ENCODE peak calls at places on chromosomes 1 and 21, in four cellular contexts. D is heart left ventricle, P is K562, V is endothelial cell of umbilical vein. O is an unnamed sample. For H3K36me3, the result is how much of the 10 kb centered on the place peaks cover.

GRCh38 chr1:155481761-155482160 is 80.8 kb downstream of the ASH1L start:
- DNase-seq in D (no peak), P (no peak), V (no peak), O (no peak)

GRCh38 chr1:201025571-201026002 is 2.1 kb upstream of the KIF21B start:
- DNase-seq in D (no peak), P (peak), V (peak), O (no peak)

GRCh38 chr1:92943515-92943873 is 17.8 kb downstream of the DIPK1A start:
- DNase-seq in D (no peak), P (no peak), V (no peak), O (no peak)

GRCh38 chr1:52520149-52520548 is 32.7 kb downstream of the TUT4 start:
- DNase-seq in D (no peak), P (no peak), V (no peak), O (no peak)

GRCh38 chr21:46099476-46099875 is 1.6 kb downstream of the COL6A2 start:
- DNase-seq in D (peak), P (peak), V (no peak), O (peak)

GRCh38 chr21:32844653-32845443 is 73.3 kb upstream of the PAXBP1 start:
- DNase-seq in D (no peak), P (no peak), V (no peak), O (peak)

GRCh38 chr1:164728719-164729118 is 169.7 kb downstream of the PBX1 start:
- DNase-seq in D (no peak), P (no peak), V (no peak), O (no peak)

GRCh38 chr1:109793486-109794318 is 30.0 kb upstream of the EPS8L3 start:
- DNase-seq in D (peak), P (peak), V (peak), O (no peak)

GRCh38 chr1:200237066-200237465 is 172.8 kb downstream of the ZNF281 start:
- DNase-seq in D (no peak), P (no peak), V (no peak), O (no peak)

GRCh38 chr1:44472614-44473262 is 67.7 kb downstream of the RNF220 start:
- DNase-seq in D (no peak), P (no peak), V (peak), O (no peak)

GRCh38 chr1:36664564-36665287 is 182.0 kb upstream of the CSF3R start:
- DNase-seq in D (no peak), P (no peak), V (no peak), O (no peak)

GRCh38 chr1:155082301-155082940 is 3.8 kb downstream of the EFNA3 start:
- DNase-seq in D (no peak), P (no peak), V (no peak), O (no peak)

GRCh38 chr1:33606272-33606671 is 133.8 kb downstream of the ZSCAN20 start:
- DNase-seq in D (peak), P (no peak), V (no peak), O (no peak)

GRCh38 chr21:37073417-37074194 is 552 bp downstream of the TTC3 start:
- DNase-seq in D (peak), P (peak), V (peak), O (no peak)

GRCh38 chr1:196070940-196071339 is 537.3 kb downstream of the KCNT2 start:
- DNase-seq in D (no peak), P (no peak), V (no peak), O (no peak)

GRCh38 chr1:43582162-43582566 is 51.5 kb downstream of the PTPRF start:
- DNase-seq in D (no peak), P (peak), V (peak), O (no peak)

GRCh38 chr1:101240041-101240430 is 3.2 kb downstream of the S1PR1 start:
- DNase-seq in D (peak), P (no peak), V (peak), O (no peak)

GRCh38 chr1:151238467-151238739 is 16.1 kb upstream of the PSMD4 start:
- DNase-seq in D (no peak), P (no peak), V (no peak), O (no peak)

GRCh38 chr1:27361044-27361402 is 5.7 kb downstream of the MAP3K6 start:
- DNase-seq in D (no peak), P (no peak), V (no peak), O (no peak)

GRCh38 chr1:150560576-150560975 is 11.4 kb downstream of the ADAMTSL4 start:
- DNase-seq in D (no peak), P (no peak), V (no peak), O (no peak)

GRCh38 chr21:35438643-35439404 is 389.7 kb upstream of the RUNX1 start:
- DNase-seq in D (no peak), P (no peak), V (no peak), O (no peak)

GRCh38 chr1:227427411-227427810 is 109.1 kb upstream of the CDC42BPA start:
- DNase-seq in D (no peak), P (no peak), V (no peak), O (no peak)

GRCh38 chr21:45580576-45581321 is 38.5 kb upstream of the SLC19A1 start:
- DNase-seq in D (no peak), P (no peak), V (no peak), O (no peak)

GRCh38 chr1:7592120-7592798 is 178.8 kb upstream of the VAMP3 start:
- DNase-seq in D (no peak), P (no peak), V (no peak), O (no peak)

GRCh38 chr1:3244539-3245315 is 175.7 kb downstream of the PRDM16 start:
- DNase-seq in D (no peak), P (no peak), V (no peak), O (no peak)

GRCh38 chr1:98181041-98181764 is 260.4 kb upstream of the DPYD start:
- DNase-seq in D (no peak), P (no peak), V (no peak), O (no peak)

GRCh38 chr1:115830963-115831362 is 10.0 kb downstream of the NHLH2 start:
- DNase-seq in D (no peak), P (no peak), V (no peak), O (no peak)

GRCh38 chr1:211589782-211590721 is 11.1 kb upstream of the SLC30A1 start:
- DNase-seq in D (peak), P (no peak), V (no peak), O (peak)

GRCh38 chr21:16709866-16710550 is 802.8 kb upstream of the CXADR start:
- DNase-seq in D (no peak), P (no peak), V (no peak), O (no peak)

GRCh38 chr1:203025721-203026665 is at the start of gene PPFIA4:
- DNase-seq in D (peak), P (peak), V (peak), O (peak)

GRCh38 chr1:100347009-100347966 is 5.0 kb upstream of the CDC14A start:
- DNase-seq in D (no peak), P (peak), V (peak), O (no peak)

GRCh38 chr1:74570797-74571492 is 58.5 kb upstream of the LRRC53 start:
- DNase-seq in D (no peak), P (no peak), V (no peak), O (no peak)

GRCh38 chr1:202623075-202623474 is 87.2 kb downstream of the SYT2 start:
- DNase-seq in D (peak), P (peak), V (no peak), O (no peak)

GRCh38 chr1:28508435-28508754 is 2.6 kb downstream of the RCC1 start:
- DNase-seq in D (no peak), P (no peak), V (no peak), O (no peak)

GRCh38 chr1:221611930-221612777 is 129.7 kb downstream of the DUSP10 start:
- DNase-seq in D (peak), P (peak), V (peak), O (no peak)

GRCh38 chr1:21608813-21609212 is 60.3 kb downstream of the RAP1GAP start:
- DNase-seq in D (no peak), P (peak), V (no peak), O (no peak)

GRCh38 chr1:159780583-159781582 is at the start of gene DUSP23:
- DNase-seq in D (peak), P (peak), V (peak), O (peak)
- TF ChIP-seq POLR2A in D (no peak), P (peak), V (peak), O (peak)

GRCh38 chr1:86247553-86248279 is 91.1 kb upstream of the COL24A1 start:
- DNase-seq in D (no peak), P (no peak), V (no peak), O (no peak)
- H3K4me3 ChIP-seq in D (no peak), P (no peak), V (no peak), O (no peak)

GRCh38 chr1:234401658-234402057 is 28.4 kb downstream of the COA6 start:
- DNase-seq in D (no peak), P (no peak), V (no peak), O (peak)

GRCh38 chr1:234406871-234407270 is 33.6 kb downstream of the COA6 start:
- DNase-seq in D (no peak), P (no peak), V (no peak), O (no peak)

GRCh38 chr1:234400773-234401172 is 27.5 kb downstream of the COA6 start:
- DNase-seq in D (no peak), P (no peak), V (peak), O (no peak)

GRCh38 chr1:234405676-234406075 is 32.4 kb downstream of the COA6 start:
- DNase-seq in D (no peak), P (no peak), V (no peak), O (no peak)

GRCh38 chr1:234402939-234403338 is 29.7 kb downstream of the COA6 start:
- DNase-seq in D (no peak), P (no peak), V (no peak), O (peak)
- H3K36me3 ChIP-seq in D (under half), P (under half), V (under half), O (under half)

GRCh38 chr1:94720091-94720793 is 99.9 kb upstream of the SLC44A3 start:
- DNase-seq in D (no peak), P (no peak), V (no peak), O (peak)
- TF ChIP-seq POLR2A in D (no peak), P (no peak), V (no peak), O (no peak)